ENCODE peak calls at places on chromosomes 3 and 15, in eight cellular contexts. W is GM23248, B is adrenal gland, S is upper lobe of right lung, T is neural progenitor cell, F is esophagus squamous epithelium, G is astrocyte, L is H9. E is an unnamed sample.

GRCh38 chr3:139982404-139982803 is 47.4 kb downstream of the CLSTN2 start:
- DNase-seq in W (no peak), B (no peak), S (no peak), T (peak; percentile 11), F (no peak), G (no peak), L (peak; percentile 3), E (no peak)

GRCh38 chr3:189563841-189564563 is 67.2 kb upstream of the TP63 start:
- DNase-seq in W (peak; percentile 92), B (no peak), S (no peak), T (no peak), F (no peak), G (peak; percentile 96), L (no peak), E (no peak)

GRCh38 chr3:150352931-150353330 is 55.2 kb upstream of the TSC22D2 start:
- DNase-seq in W (no peak), B (no peak), S (no peak), T (no peak), F (no peak), G (no peak), L (no peak), E (no peak)

GRCh38 chr3:193744048-193744821 is 151.2 kb downstream of the OPA1 start:
- DNase-seq in W (no peak), B (no peak), S (no peak), T (no peak), F (no peak), G (peak; percentile 13), L (no peak), E (no peak)

GRCh38 chr3:110526732-110527727 is 544.6 kb upstream of the NECTIN3 start:
- DNase-seq in W (peak; percentile 94), B (no peak), S (no peak), T (peak; percentile 10), F (no peak), G (peak; percentile 96), L (no peak), E (no peak)

GRCh38 chr3:43503067-43503728 is 118.6 kb downstream of the ANO10 start:
- DNase-seq in W (peak; percentile 48), B (no peak), S (no peak), T (peak; percentile 31), F (no peak), G (no peak), L (no peak), E (no peak)

GRCh38 chr3:160577551-160578195 is 12.3 kb upstream of the KPNA4 start:
- DNase-seq in W (no peak), B (no peak), S (no peak), T (peak; percentile 42), F (no peak), G (peak; percentile 45), L (no peak), E (no peak)

GRCh38 chr3:187025656-187026320 is 95.5 kb downstream of the ST6GAL1 start:
- DNase-seq in W (no peak), B (no peak), S (no peak), T (no peak), F (no peak), G (no peak), L (no peak), E (no peak)

GRCh38 chr3:111619833-111620232 is 24.7 kb upstream of the ZBED2 start:
- DNase-seq in W (peak; percentile 29), B (no peak), S (no peak), T (no peak), F (no peak), G (peak; percentile 62), L (no peak), E (no peak)

GRCh38 chr15:70478251-70478990 is 284.9 kb downstream of the UACA start:
- DNase-seq in W (no peak), B (no peak), S (no peak), T (no peak), F (no peak), G (no peak), L (no peak), E (no peak)

GRCh38 chr3:128864351-128864811 is 15.0 kb upstream of the ACAD9 start:
- DNase-seq in W (peak; percentile 33), B (no peak), S (no peak), T (peak; percentile 37), F (no peak), G (no peak), L (no peak), E (no peak)

GRCh38 chr3:187544326-187544725 is 125.9 kb downstream of the SST start:
- DNase-seq in W (no peak), B (no peak), S (no peak), T (no peak), F (no peak), G (no peak), L (no peak), E (no peak)

GRCh38 chr15:27743078-27743477 is 356.0 kb downstream of the OCA2 start:
- DNase-seq in W (no peak), B (no peak), S (no peak), T (no peak), F (no peak), G (no peak), L (no peak), E (no peak)

DNA sequence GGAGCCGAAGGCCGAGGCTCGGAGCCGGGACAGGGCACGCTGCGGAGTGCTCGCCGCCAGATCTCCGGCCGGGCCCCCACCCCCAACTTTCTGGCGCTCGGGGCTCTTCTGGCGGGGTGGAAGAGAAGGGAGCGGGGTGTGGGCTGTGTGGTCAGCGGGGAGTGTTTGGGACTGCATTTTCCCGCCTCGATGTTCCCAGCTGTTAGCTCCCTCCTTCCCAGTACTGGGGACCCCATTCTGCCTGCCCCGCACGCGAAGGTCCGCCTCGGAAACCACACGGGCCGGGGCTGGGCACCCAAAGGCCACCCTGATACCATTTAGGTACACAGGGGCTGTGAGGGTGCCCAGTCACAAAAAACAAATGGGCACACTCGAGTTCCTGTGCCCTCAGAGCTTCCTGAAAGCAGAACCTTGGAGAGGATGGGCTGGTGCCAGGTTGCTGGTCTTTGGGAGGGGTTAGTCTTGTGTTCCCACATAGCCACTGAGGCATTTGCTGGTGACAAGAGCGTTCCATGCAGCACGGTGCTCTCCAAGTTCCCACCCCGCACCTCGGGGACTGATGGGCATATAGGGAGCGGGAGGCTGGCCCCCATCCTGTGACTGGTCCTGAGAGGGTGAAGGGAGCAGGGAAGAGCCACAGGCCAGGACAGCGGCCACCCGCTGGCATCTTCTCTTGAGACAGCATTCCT is 621 bp downstream of the TYRO3 start:
- DNase-seq in W (peak; percentile 38), B (peak; percentile 44), S (no peak), T (peak; percentile 68), F (no peak), G (no peak), L (peak; percentile 44), E (no peak)
- H3K4me1 ChIP-seq in W (peaks cover 12% of the 10 kb centered on the region), B (peaks cover 30% of the 10 kb centered on the region), S (peaks cover 48% of the 10 kb centered on the region), T (peaks cover 51% of the 10 kb centered on the region), F (peaks cover 15% of the 10 kb centered on the region), G (peaks cover 35% of the 10 kb centered on the region), L (peaks cover 22% of the 10 kb centered on the region), E (peaks cover 6% of the 10 kb centered on the region)

DNA sequence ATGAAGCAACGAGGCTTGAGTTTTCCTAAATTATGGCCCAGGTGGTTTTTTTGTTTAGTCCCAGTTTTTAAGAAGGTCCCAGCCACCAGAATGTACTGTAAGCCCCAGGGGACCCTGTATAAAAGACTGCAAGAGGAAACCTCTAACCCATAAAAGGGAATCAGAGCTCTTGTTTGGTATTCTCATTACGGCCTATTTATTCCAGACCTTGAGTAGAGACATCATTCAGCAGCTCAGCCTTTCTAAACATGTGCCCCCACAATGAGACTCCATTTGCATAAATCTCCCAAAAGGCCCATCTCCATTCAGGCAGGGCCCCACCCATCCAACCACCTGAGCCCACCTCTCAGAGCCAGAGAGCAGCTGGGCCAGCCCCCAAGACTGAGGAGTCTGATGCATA is 25.7 kb downstream of the ZDHHC3 start:
- DNase-seq in W (no peak), B (no peak), S (no peak), T (peak; percentile 51), F (no peak), G (no peak), L (peak; percentile 46), E (no peak)
- H3K4me1 ChIP-seq in W (no peaks in the 10 kb centered on the region), B (peaks cover 5% of the 10 kb centered on the region), S (peaks cover 13% of the 10 kb centered on the region), T (peaks cover 14% of the 10 kb centered on the region), F (peaks cover 9% of the 10 kb centered on the region), G (peaks cover 2% of the 10 kb centered on the region), L (peaks cover 3% of the 10 kb centered on the region), E (no peaks in the 10 kb centered on the region)

GRCh38 chr3:177357352-177358084 is 160.2 kb upstream of the TBL1XR1 start:
- DNase-seq in W (peak; percentile 85), B (peak; percentile 82), S (no peak), T (peak; percentile 37), F (no peak), G (peak; percentile 94), L (no peak), E (no peak)
- H3K4me1 ChIP-seq in W (peaks cover 34% of the 10 kb centered on the region), B (peaks cover 42% of the 10 kb centered on the region), S (peaks cover 48% of the 10 kb centered on the region), T (peaks cover 47% of the 10 kb centered on the region), F (peaks cover 47% of the 10 kb centered on the region), G (peaks cover 42% of the 10 kb centered on the region), L (peaks cover 7% of the 10 kb centered on the region), E (peaks cover 58% of the 10 kb centered on the region)

GRCh38 chr15:87099916-87100315 is 1020.2 kb downstream of the AGBL1 start:
- DNase-seq in W (no peak), B (no peak), S (no peak), T (no peak), F (no peak), G (no peak), L (no peak), E (no peak)
- H3K4me1 ChIP-seq in W (no peaks in the 10 kb centered on the region), B (no peaks in the 10 kb centered on the region), S (no peaks in the 10 kb centered on the region), T (no peaks in the 10 kb centered on the region), F (no peaks in the 10 kb centered on the region), G (no peaks in the 10 kb centered on the region), L (no peaks in the 10 kb centered on the region), E (no peaks in the 10 kb centered on the region)

GRCh38 chr15:74657846-74658245 is 38.0 kb downstream of the EDC3 start:
- DNase-seq in W (peak; percentile 55), B (no peak), S (no peak), T (no peak), F (no peak), G (peak; percentile 74), L (no peak), E (no peak)

GRCh38 chr15:74651251-74651741 is 35.7 kb downstream of the CLK3 start:
- DNase-seq in W (peak; percentile 37), B (no peak), S (no peak), T (no peak), F (no peak), G (peak; percentile 65), L (no peak), E (no peak)

GRCh38 chr15:74656935-74657535 is 38.8 kb downstream of the EDC3 start:
- DNase-seq in W (no peak), B (no peak), S (no peak), T (no peak), F (no peak), G (no peak), L (no peak), E (no peak)

GRCh38 chr15:74655424-74655823 is 39.8 kb downstream of the CLK3 start:
- DNase-seq in W (peak; percentile 15), B (no peak), S (no peak), T (no peak), F (no peak), G (peak; percentile 52), L (no peak), E (no peak)

DNA sequence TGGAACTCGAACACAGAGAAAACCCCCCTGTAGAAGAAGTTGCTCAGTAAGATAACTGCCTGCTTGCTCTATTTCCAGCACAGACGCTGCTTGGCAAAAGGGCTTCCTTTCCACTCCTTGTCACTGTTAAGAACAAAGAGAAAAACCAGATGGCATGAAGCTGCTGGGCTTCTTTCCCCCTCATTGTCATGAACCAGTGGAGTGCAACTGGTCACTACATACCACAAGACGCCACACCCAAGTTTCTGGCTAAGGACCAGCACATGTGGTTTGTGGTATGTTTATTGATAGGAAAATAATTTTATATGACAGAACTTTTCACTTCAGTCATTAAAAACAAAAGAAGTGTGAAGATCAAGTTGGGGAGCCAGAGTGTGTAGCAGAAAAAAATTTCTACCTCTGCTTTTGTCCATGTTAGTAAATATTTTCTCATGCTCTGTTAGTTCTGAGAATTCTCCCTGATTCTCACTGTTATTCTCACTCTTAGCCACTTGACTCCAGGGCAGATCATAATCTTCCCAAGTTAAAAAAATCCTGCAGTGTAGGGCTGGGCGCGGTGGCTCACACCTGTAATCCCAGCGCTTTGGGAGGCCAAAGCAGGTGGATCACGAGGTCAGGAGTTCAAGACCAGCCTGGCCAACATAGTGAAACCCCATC is 37.9 kb downstream of the CLK3 start:
- DNase-seq in W (peak; percentile 79), B (no peak), S (no peak), T (no peak), F (no peak), G (peak; percentile 85), L (no peak), E (no peak)
- H3K4me1 ChIP-seq in W (peaks cover 29% of the 10 kb centered on the region), B (peaks cover 9% of the 10 kb centered on the region), S (peaks cover 39% of the 10 kb centered on the region), T (no peaks in the 10 kb centered on the region), F (peaks cover 24% of the 10 kb centered on the region), G (peaks cover 34% of the 10 kb centered on the region), L (no peaks in the 10 kb centered on the region), E (peaks cover 56% of the 10 kb centered on the region)

E was measured in psoas muscle.